ENCODE peak calls at places on chromosomes 6 and 20, in seven cellular contexts. R is hepatic stellate cell, J is NCI-H774, U is heart right ventricle, H is HFFc6, A is AML-193, X is NCI-H1417. S is an unnamed sample.

GRCh38 chr6:89559487-89559886 is 79.1 kb downstream of the LYRM2 start:
- DNase-seq in R (no peak), J (no peak), U (no peak), H (no peak), A (no peak), X (no peak), S (no peak)

GRCh38 chr20:32960849-32961731 is 43.1 kb downstream of the SUN5 start:
- DNase-seq in R (peak), J (no peak), U (no peak), H (no peak), A (no peak), X (no peak), S (no peak)

GRCh38 chr6:64411226-64411625 is 775.6 kb downstream of the PHF3 start:
- DNase-seq in R (no peak), J (no peak), U (no peak), H (no peak), A (no peak), X (no peak), S (no peak)

GRCh38 chr6:31821301-31822037 is 6.1 kb upstream of the HSPA1B start:
- DNase-seq in R (no peak), J (peak), U (peak), H (no peak), A (no peak), X (peak), S (peak)

GRCh38 chr6:163398104-163398503 is 16.4 kb upstream of the QKI start:
- DNase-seq in R (no peak), J (no peak), U (no peak), H (no peak), A (no peak), X (no peak), S (no peak)

GRCh38 chr20:61938839-61939690 is 126.6 kb downstream of the TAF4 start:
- DNase-seq in R (no peak), J (no peak), U (no peak), H (no peak), A (no peak), X (no peak), S (no peak)

GRCh38 chr6:75296811-75297779 is 12.5 kb upstream of the TMEM30A start:
- DNase-seq in R (peak), J (peak), U (no peak), H (peak), A (peak), X (peak), S (no peak)

GRCh38 chr6:65289491-65289890 is 417.5 kb downstream of the EYS start:
- DNase-seq in R (no peak), J (no peak), U (no peak), H (no peak), A (no peak), X (no peak), S (no peak)

GRCh38 chr6:704037-704436 is 11.1 kb upstream of the EXOC2 start:
- DNase-seq in R (no peak), J (peak), U (no peak), H (no peak), A (no peak), X (no peak), S (no peak)

GRCh38 chr6:26473758-26474438 is 16.1 kb downstream of the BTN2A1 start:
- DNase-seq in R (peak), J (peak), U (peak), H (peak), A (peak), X (peak), S (peak)

GRCh38 chr6:36674942-36675341 is 3.6 kb upstream of the CDKN1A start:
- DNase-seq in R (no peak), J (no peak), U (no peak), H (no peak), A (no peak), X (no peak), S (no peak)

GRCh38 chr6:138546733-138547185 is 47.5 kb upstream of the NHSL1 start:
- DNase-seq in R (no peak), J (no peak), U (no peak), H (no peak), A (no peak), X (no peak), S (no peak)

GRCh38 chr20:5356921-5357320 is 40.2 kb upstream of the PROKR2 start:
- DNase-seq in R (no peak), J (no peak), U (no peak), H (no peak), A (no peak), X (no peak), S (no peak)

GRCh38 chr6:33781105-33781975 is 7.6 kb downstream of the LEMD2 start:
- DNase-seq in R (peak), J (no peak), U (no peak), H (peak), A (no peak), X (no peak), S (no peak)

S was measured in uterus.